ENCODE peak calls at places on chromosomes 13 and 19, in ten cellular contexts. One of them, this sample, is unnamed.
A peak's percentile ranks its signal among the peaks of the same experiment; 100 is the strongest.

GRCh38 chr13:38684714-38685113 is 2.2 kb upstream of the FREM2 start:
- DNase-seq in OCI-LY7: no peak
- DNase-seq in gastrocnemius medialis: no peak
- DNase-seq in uterus: no peak
- DNase-seq in aorta: no peak
- DNase-seq in PC-3: no peak
- DNase-seq in ovary: no peak
- DNase-seq in mammary epithelial cell: no peak
- DNase-seq in breast epithelium: no peak
- DNase-seq in CD8-positive, alpha-beta T cell: no peak
- DNase-seq in this sample: no peak

GRCh38 chr13:110471833-110472162 is 89.7 kb downstream of the RAB20 start:
- DNase-seq in OCI-LY7: peak; percentile 79
- DNase-seq in gastrocnemius medialis: peak; percentile 68
- DNase-seq in uterus: no peak
- DNase-seq in aorta: peak; percentile 85
- DNase-seq in PC-3: no peak
- DNase-seq in ovary: no peak
- DNase-seq in mammary epithelial cell: no peak
- DNase-seq in breast epithelium: no peak
- DNase-seq in CD8-positive, alpha-beta T cell: no peak
- DNase-seq in this sample: no peak

GRCh38 chr19:54517483-54517882 is 14.9 kb downstream of the LAIR2 start:
- DNase-seq in OCI-LY7: peak; percentile 61
- DNase-seq in gastrocnemius medialis: no peak
- DNase-seq in uterus: no peak
- DNase-seq in aorta: peak; percentile 58
- DNase-seq in PC-3: peak; percentile 86
- DNase-seq in ovary: no peak
- DNase-seq in mammary epithelial cell: peak; percentile 27
- DNase-seq in breast epithelium: peak; percentile 63
- DNase-seq in CD8-positive, alpha-beta T cell: peak; percentile 17
- DNase-seq in this sample: no peak

GRCh38 chr13:73943137-73943964 is 190.9 kb downstream of the KLF12 start:
- DNase-seq in OCI-LY7: no peak
- DNase-seq in gastrocnemius medialis: no peak
- DNase-seq in uterus: no peak
- DNase-seq in aorta: no peak
- DNase-seq in PC-3: no peak
- DNase-seq in ovary: no peak
- DNase-seq in mammary epithelial cell: no peak
- DNase-seq in breast epithelium: no peak
- DNase-seq in CD8-positive, alpha-beta T cell: no peak
- DNase-seq in this sample: no peak

GRCh38 chr13:110432522-110432921 is 125.4 kb downstream of the COL4A2 start:
- DNase-seq in OCI-LY7: no peak
- DNase-seq in gastrocnemius medialis: no peak
- DNase-seq in uterus: no peak
- DNase-seq in aorta: no peak
- DNase-seq in PC-3: no peak
- DNase-seq in ovary: no peak
- DNase-seq in mammary epithelial cell: no peak
- DNase-seq in breast epithelium: no peak
- DNase-seq in CD8-positive, alpha-beta T cell: no peak
- DNase-seq in this sample: no peak

GRCh38 chr19:10727599-10728250 is 9.8 kb downstream of the DNM2 start:
- DNase-seq in OCI-LY7: no peak
- DNase-seq in gastrocnemius medialis: no peak
- DNase-seq in uterus: no peak
- DNase-seq in aorta: no peak
- DNase-seq in PC-3: no peak
- DNase-seq in ovary: no peak
- DNase-seq in mammary epithelial cell: no peak
- DNase-seq in breast epithelium: no peak
- DNase-seq in CD8-positive, alpha-beta T cell: no peak
- DNase-seq in this sample: no peak

GRCh38 chr19:50330365-50331078 is 1.3 kb upstream of the KCNC3 start:
- DNase-seq in OCI-LY7: peak; percentile 95
- DNase-seq in gastrocnemius medialis: peak; percentile 78
- DNase-seq in uterus: peak; percentile 28
- DNase-seq in aorta: peak; percentile 90
- DNase-seq in PC-3: peak; percentile 80
- DNase-seq in ovary: peak; percentile 32
- DNase-seq in mammary epithelial cell: no peak
- DNase-seq in breast epithelium: peak; percentile 81
- DNase-seq in CD8-positive, alpha-beta T cell: peak; percentile 80
- DNase-seq in this sample: peak; percentile 64

GRCh38 chr19:3163943-3164342 is 14.6 kb upstream of the S1PR4 start:
- DNase-seq in OCI-LY7: no peak
- DNase-seq in gastrocnemius medialis: no peak
- DNase-seq in uterus: no peak
- DNase-seq in aorta: no peak
- DNase-seq in PC-3: peak; percentile 25
- DNase-seq in ovary: no peak
- DNase-seq in mammary epithelial cell: no peak
- DNase-seq in breast epithelium: no peak
- DNase-seq in CD8-positive, alpha-beta T cell: no peak
- DNase-seq in this sample: no peak

GRCh38 chr19:17424743-17425365 is 5.0 kb downstream of the MVB12A start:
- DNase-seq in OCI-LY7: peak; percentile 71
- DNase-seq in gastrocnemius medialis: no peak
- DNase-seq in uterus: no peak
- DNase-seq in aorta: no peak
- DNase-seq in PC-3: peak; percentile 25
- DNase-seq in ovary: peak; percentile 65
- DNase-seq in mammary epithelial cell: no peak
- DNase-seq in breast epithelium: no peak
- DNase-seq in CD8-positive, alpha-beta T cell: no peak
- DNase-seq in this sample: no peak

GRCh38 chr19:10209305-10209704 is 14.6 kb upstream of the DNMT1 start:
- DNase-seq in OCI-LY7: no peak
- DNase-seq in gastrocnemius medialis: no peak
- DNase-seq in uterus: no peak
- DNase-seq in aorta: no peak
- DNase-seq in PC-3: peak; percentile 67
- DNase-seq in ovary: no peak
- DNase-seq in mammary epithelial cell: no peak
- DNase-seq in breast epithelium: no peak
- DNase-seq in CD8-positive, alpha-beta T cell: no peak
- DNase-seq in this sample: no peak

GRCh38 chr13:60572003-60572792 is 175.2 kb downstream of the TDRD3 start:
- DNase-seq in OCI-LY7: no peak
- DNase-seq in gastrocnemius medialis: no peak
- DNase-seq in uterus: no peak
- DNase-seq in aorta: no peak
- DNase-seq in PC-3: peak; percentile 80
- DNase-seq in ovary: no peak
- DNase-seq in mammary epithelial cell: peak; percentile 91
- DNase-seq in breast epithelium: no peak
- DNase-seq in CD8-positive, alpha-beta T cell: no peak
- DNase-seq in this sample: no peak

GRCh38 chr19:8208119-8208709 is 956 bp upstream of the CERS4 start:
- DNase-seq in OCI-LY7: no peak
- DNase-seq in gastrocnemius medialis: no peak
- DNase-seq in uterus: peak; percentile 34
- DNase-seq in aorta: no peak
- DNase-seq in PC-3: peak; percentile 40
- DNase-seq in ovary: no peak
- DNase-seq in mammary epithelial cell: no peak
- DNase-seq in breast epithelium: no peak
- DNase-seq in CD8-positive, alpha-beta T cell: no peak
- DNase-seq in this sample: no peak

GRCh38 chr19:49690656-49691242 is at the start of gene CPT1C:
- DNase-seq in OCI-LY7: no peak
- DNase-seq in gastrocnemius medialis: peak; percentile 55
- DNase-seq in uterus: peak; percentile 85
- DNase-seq in aorta: peak; percentile 84
- DNase-seq in PC-3: peak; percentile 90
- DNase-seq in ovary: peak; percentile 89
- DNase-seq in mammary epithelial cell: no peak
- DNase-seq in breast epithelium: peak; percentile 83
- DNase-seq in CD8-positive, alpha-beta T cell: peak; percentile 24
- DNase-seq in this sample: peak; percentile 15

GRCh38 chr19:36196249-36196648 is 18.2 kb downstream of the ZNF565 start:
- DNase-seq in OCI-LY7: peak; percentile 55
- DNase-seq in gastrocnemius medialis: no peak
- DNase-seq in uterus: no peak
- DNase-seq in aorta: no peak
- DNase-seq in PC-3: no peak
- DNase-seq in ovary: no peak
- DNase-seq in mammary epithelial cell: no peak
- DNase-seq in breast epithelium: no peak
- DNase-seq in CD8-positive, alpha-beta T cell: no peak
- DNase-seq in this sample: no peak

GRCh38 chr19:36203293-36203692 is 11.2 kb downstream of the ZNF565 start:
- DNase-seq in OCI-LY7: no peak
- DNase-seq in gastrocnemius medialis: no peak
- DNase-seq in uterus: no peak
- DNase-seq in aorta: no peak
- DNase-seq in PC-3: no peak
- DNase-seq in ovary: no peak
- DNase-seq in mammary epithelial cell: no peak
- DNase-seq in breast epithelium: no peak
- DNase-seq in CD8-positive, alpha-beta T cell: no peak
- DNase-seq in this sample: no peak

GRCh38 chr19:36201684-36202083 is 12.8 kb downstream of the ZNF565 start:
- DNase-seq in OCI-LY7: no peak
- DNase-seq in gastrocnemius medialis: no peak
- DNase-seq in uterus: no peak
- DNase-seq in aorta: no peak
- DNase-seq in PC-3: no peak
- DNase-seq in ovary: no peak
- DNase-seq in mammary epithelial cell: no peak
- DNase-seq in breast epithelium: no peak
- DNase-seq in CD8-positive, alpha-beta T cell: no peak
- DNase-seq in this sample: no peak

GRCh38 chr19:36198116-36198515 is 16.3 kb downstream of the ZNF565 start:
- DNase-seq in OCI-LY7: no peak
- DNase-seq in gastrocnemius medialis: no peak
- DNase-seq in uterus: no peak
- DNase-seq in aorta: no peak
- DNase-seq in PC-3: no peak
- DNase-seq in ovary: no peak
- DNase-seq in mammary epithelial cell: no peak
- DNase-seq in breast epithelium: no peak
- DNase-seq in CD8-positive, alpha-beta T cell: no peak
- DNase-seq in this sample: no peak
- H3K27ac ChIP-seq in OCI-LY7: no peak overlapping the region
- H3K27ac ChIP-seq in gastrocnemius medialis: no peak overlapping the region
- H3K27ac ChIP-seq in uterus: no peak overlapping the region
- H3K27ac ChIP-seq in aorta: no peak overlapping the region
- H3K27ac ChIP-seq in PC-3: no peak overlapping the region
- H3K27ac ChIP-seq in ovary: no peak overlapping the region
- H3K27ac ChIP-seq in mammary epithelial cell: no peak overlapping the region
- H3K27ac ChIP-seq in breast epithelium: no peak overlapping the region
- H3K27ac ChIP-seq in CD8-positive, alpha-beta T cell: no peak overlapping the region
- H3K27ac ChIP-seq in this sample: no peak overlapping the region

GRCh38 chr13:36769545-36769944 is 49.5 kb upstream of the RFXAP start:
- DNase-seq in OCI-LY7: no peak
- DNase-seq in gastrocnemius medialis: no peak
- DNase-seq in uterus: no peak
- DNase-seq in aorta: no peak
- DNase-seq in PC-3: no peak
- DNase-seq in ovary: no peak
- DNase-seq in mammary epithelial cell: no peak
- DNase-seq in breast epithelium: no peak
- DNase-seq in CD8-positive, alpha-beta T cell: no peak
- DNase-seq in this sample: no peak
- H3K4me1 ChIP-seq in OCI-LY7: no peaks in the 10 kb centered on the region
- H3K4me1 ChIP-seq in gastrocnemius medialis: no peaks in the 10 kb centered on the region
- H3K4me1 ChIP-seq in uterus: no peaks in the 10 kb centered on the region
- H3K4me1 ChIP-seq in aorta: no peaks in the 10 kb centered on the region
- H3K4me1 ChIP-seq in PC-3: peaks cover under 1% of the 10 kb centered on the region
- H3K4me1 ChIP-seq in ovary: no peaks in the 10 kb centered on the region
- H3K4me1 ChIP-seq in mammary epithelial cell: peaks cover 10% of the 10 kb centered on the region
- H3K4me1 ChIP-seq in breast epithelium: no peaks in the 10 kb centered on the region
- H3K4me1 ChIP-seq in CD8-positive, alpha-beta T cell: no peaks in the 10 kb centered on the region
- H3K4me1 ChIP-seq in this sample: no peaks in the 10 kb centered on the region

DNA sequence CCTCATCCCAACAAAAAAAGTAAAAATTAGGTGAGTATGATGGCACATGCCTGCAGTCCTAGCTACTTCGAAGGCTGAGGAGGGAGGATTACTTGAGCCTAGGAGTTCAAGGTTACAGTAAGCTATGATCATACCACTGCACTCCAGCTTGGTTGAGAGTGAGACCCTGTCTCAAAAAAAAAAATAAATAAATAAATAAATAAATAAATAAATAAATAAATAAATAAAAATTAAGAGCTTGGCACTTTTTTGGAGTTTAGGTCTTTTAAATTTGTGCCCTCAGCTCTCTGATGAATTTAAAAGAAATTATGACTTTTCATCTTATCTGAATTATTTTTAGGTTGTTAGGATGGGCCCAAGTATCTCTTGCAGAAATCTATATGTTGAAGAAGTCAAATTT is 8.9 kb downstream of the ZNF420 start:
- DNase-seq in OCI-LY7: no peak
- DNase-seq in gastrocnemius medialis: no peak
- DNase-seq in uterus: no peak
- DNase-seq in aorta: no peak
- DNase-seq in PC-3: no peak
- DNase-seq in ovary: no peak
- DNase-seq in mammary epithelial cell: no peak
- DNase-seq in breast epithelium: no peak
- DNase-seq in CD8-positive, alpha-beta T cell: no peak
- DNase-seq in this sample: no peak
- H3K9me3 ChIP-seq in OCI-LY7: peaks cover 51% of the 10 kb centered on the region
- H3K9me3 ChIP-seq in gastrocnemius medialis: no peaks in the 10 kb centered on the region
- H3K9me3 ChIP-seq in uterus: no peaks in the 10 kb centered on the region
- H3K9me3 ChIP-seq in aorta: peaks cover 9% of the 10 kb centered on the region
- H3K9me3 ChIP-seq in PC-3: peaks cover 15% of the 10 kb centered on the region
- H3K9me3 ChIP-seq in ovary: peaks cover 2% of the 10 kb centered on the region
- H3K9me3 ChIP-seq in mammary epithelial cell: peaks cover 12% of the 10 kb centered on the region
- H3K9me3 ChIP-seq in breast epithelium: peaks cover 59% of the 10 kb centered on the region
- H3K9me3 ChIP-seq in CD8-positive, alpha-beta T cell: peaks cover 25% of the 10 kb centered on the region
- H3K9me3 ChIP-seq in this sample: peaks cover 20% of the 10 kb centered on the region

DNA sequence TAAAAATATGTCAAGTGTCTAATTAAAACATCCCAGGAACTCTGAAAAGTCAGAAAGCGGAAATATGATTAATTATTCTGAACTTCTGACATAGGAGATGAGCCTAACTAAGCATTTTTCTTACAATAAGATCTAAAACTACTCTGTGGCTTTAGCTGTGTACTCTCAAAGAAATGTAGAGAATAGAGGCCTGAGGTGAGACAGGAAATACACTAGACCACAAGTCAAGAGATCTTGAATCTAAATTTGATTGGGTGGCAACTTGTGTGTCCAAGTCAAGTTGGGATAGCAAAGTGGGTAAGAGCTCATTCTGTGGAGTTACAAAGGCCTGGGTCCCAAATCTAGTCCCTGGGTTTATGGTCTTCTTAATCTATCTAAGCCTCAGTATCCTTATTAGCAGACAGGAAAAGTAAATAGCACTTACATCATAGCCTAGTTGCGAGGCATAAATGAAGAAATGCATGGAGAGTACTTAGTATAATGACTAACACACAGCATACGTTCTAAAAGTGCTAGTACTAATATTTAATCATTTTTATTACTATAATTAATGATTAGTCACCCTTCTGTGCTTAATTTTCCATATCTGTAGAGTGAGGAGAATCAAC is 9.4 kb upstream of the LRRC63 start:
- DNase-seq in OCI-LY7: no peak
- DNase-seq in gastrocnemius medialis: no peak
- DNase-seq in uterus: no peak
- DNase-seq in aorta: no peak
- DNase-seq in PC-3: no peak
- DNase-seq in ovary: no peak
- DNase-seq in mammary epithelial cell: no peak
- DNase-seq in breast epithelium: no peak
- DNase-seq in CD8-positive, alpha-beta T cell: no peak
- DNase-seq in this sample: no peak
- H3K27ac ChIP-seq in OCI-LY7: no peak overlapping the region
- H3K27ac ChIP-seq in gastrocnemius medialis: no peak overlapping the region
- H3K27ac ChIP-seq in uterus: no peak overlapping the region
- H3K27ac ChIP-seq in aorta: no peak overlapping the region
- H3K27ac ChIP-seq in PC-3: no peak overlapping the region
- H3K27ac ChIP-seq in ovary: no peak overlapping the region
- H3K27ac ChIP-seq in mammary epithelial cell: no peak overlapping the region
- H3K27ac ChIP-seq in breast epithelium: no peak overlapping the region
- H3K27ac ChIP-seq in CD8-positive, alpha-beta T cell: no peak overlapping the region
- H3K27ac ChIP-seq in this sample: no peak overlapping the region